ENCODE peak calls at places on chromosome 1, in ten cellular contexts. I is anterior cingulate cortex; M is activated naive CD4-positive, alpha-beta T cell; Q is midbrain; X is glomerular endothelial cell; E is LNCaP clone FGC; V is RWPE1; C is HCT116; B is kidney tubule cell; G is PC-9. A is an unnamed sample.

GRCh38 chr1:232009741-232010140 is 383.2 kb downstream of the DISC1 start:
- DNase-seq in I (no peak), M (no peak), Q (no peak), X (no peak), E (no peak), V (no peak), C (no peak), B (no peak), G (no peak), A (no peak)

GRCh38 chr1:209768354-209768774 is 12.5 kb downstream of the TRAF3IP3 start:
- DNase-seq in I (no peak), M (peak), Q (no peak), X (no peak), E (no peak), V (no peak), C (no peak), B (no peak), G (no peak), A (peak)

GRCh38 chr1:238608139-238608538 is 717.4 kb upstream of the ZP4 start:
- DNase-seq in I (no peak), M (no peak), Q (no peak), X (no peak), E (no peak), V (no peak), C (no peak), B (no peak), G (no peak), A (no peak)

GRCh38 chr1:4425892-4426291 is 228.5 kb upstream of the AJAP1 start:
- DNase-seq in I (no peak), M (no peak), Q (no peak), X (no peak), E (no peak), V (no peak), C (no peak), B (no peak), G (peak), A (no peak)

GRCh38 chr1:30049748-30050147 is 673.6 kb downstream of the MATN1 start:
- DNase-seq in I (no peak), M (no peak), Q (no peak), X (no peak), E (no peak), V (no peak), C (no peak), B (no peak), G (no peak), A (no peak)

GRCh38 chr1:234218078-234218477 is 155.2 kb upstream of the COA6 start:
- DNase-seq in I (no peak), M (no peak), Q (peak), X (no peak), E (no peak), V (no peak), C (no peak), B (peak), G (no peak), A (no peak)

GRCh38 chr1:18100493-18101063 is 7.0 kb upstream of the IGSF21 start:
- DNase-seq in I (no peak), M (peak), Q (peak), X (peak), E (peak), V (peak), C (peak), B (peak), G (peak), A (peak)

GRCh38 chr1:57066980-57067615 is 101.3 kb upstream of the C8B start:
- DNase-seq in I (no peak), M (no peak), Q (no peak), X (no peak), E (no peak), V (no peak), C (no peak), B (no peak), G (no peak), A (no peak)

GRCh38 chr1:156471496-156472490 is 28.8 kb downstream of the MEF2D start:
- DNase-seq in I (no peak), M (no peak), Q (no peak), X (no peak), E (peak), V (no peak), C (no peak), B (peak), G (peak), A (no peak)

A was measured in stimulated activated CD8-positive, alpha-beta memory T cell treated with anti-CD3 and anti-CD28 coated beads, Interleukin-2, amount 100 ng/mL, for 1 hour.